ENCODE peak calls at places on chromosome 18, in six cellular contexts. D, T, P, H, J and E are unnamed samples.

GRCh38 chr18:78659748-78660147 is 319.9 kb upstream of the SALL3 start:
- DNase-seq in D (peak; percentile 86), J (no peak), H (no peak), P (peak; percentile 22), T (no peak), E (no peak)

GRCh38 chr18:79943608-79944125 is 7.8 kb downstream of the SLC66A2 start:
- DNase-seq in D (no peak), J (no peak), P (peak; percentile 17), H (no peak), T (no peak), E (no peak)

GRCh38 chr18:55328301-55328700 is 259.7 kb downstream of the TCF4 start:
- DNase-seq in P (no peak), D (no peak), T (no peak), H (no peak), J (peak; percentile 96), E (no peak)

GRCh38 chr18:77765468-77765867 is 515.8 kb downstream of the GALR1 start:
- DNase-seq in J (no peak), H (no peak), P (peak; percentile 20), D (peak; percentile 85), T (no peak), E (no peak)

GRCh38 chr18:52953435-52953834 is 613.4 kb downstream of the DCC start:
- DNase-seq in J (no peak), H (no peak), D (no peak), P (no peak), T (no peak), E (no peak)

GRCh38 chr18:30675905-30676620 is 366.5 kb downstream of the DSC3 start:
- DNase-seq in P (no peak), J (no peak), H (no peak), T (no peak), D (no peak), E (no peak)

GRCh38 chr18:79949571-79950439 is 1.6 kb downstream of the SLC66A2 start:
- DNase-seq in D (peak; percentile 7), H (no peak), T (no peak), J (peak; percentile 26), P (peak; percentile 52), E (no peak)

GRCh38 chr18:26656944-26657536 is 108.7 kb upstream of the KCTD1 start:
- DNase-seq in P (peak; percentile 74), T (no peak), H (peak; percentile 71), J (peak; percentile 53), D (peak; percentile 86), E (peak; percentile 68)

GRCh38 chr18:25253779-25254178 is 98.2 kb downstream of the ZNF521 start:
- DNase-seq in J (no peak), D (no peak), P (no peak), T (no peak), H (no peak), E (no peak)

GRCh38 chr18:59707306-59707705 is 10.1 kb upstream of the CCBE1 start:
- DNase-seq in P (no peak), H (no peak), D (peak; percentile 61), J (no peak), T (no peak), E (no peak)

GRCh38 chr18:58922995-58923394 is 58.3 kb downstream of the ZNF532 start:
- DNase-seq in P (no peak), T (no peak), J (no peak), H (no peak), D (no peak), E (no peak)

GRCh38 chr18:8808001-8808400 is 102.6 kb downstream of the MTCL1 start:
- DNase-seq in T (no peak), P (no peak), H (no peak), J (no peak), D (no peak), E (no peak)

GRCh38 chr18:13425357-13426095 is 207.0 kb downstream of the LDLRAD4 start:
- DNase-seq in T (no peak), H (no peak), D (no peak), J (no peak), P (no peak), E (no peak)

GRCh38 chr18:78679861-78680260 is 299.8 kb upstream of the SALL3 start:
- DNase-seq in P (no peak), T (no peak), J (no peak), H (no peak), D (no peak), E (no peak)

GRCh38 chr18:60543646-60544045 is 171.1 kb upstream of the MC4R start:
- DNase-seq in J (no peak), T (no peak), D (no peak), P (no peak), H (no peak), E (no peak)

GRCh38 chr18:79571221-79572092 is 108.1 kb upstream of the CTDP1 start:
- DNase-seq in T (no peak), J (no peak), D (peak; percentile 43), H (no peak), P (no peak), E (no peak)

GRCh38 chr18:61402761-61403160 is 69.5 kb downstream of the CDH20 start:
- DNase-seq in T (no peak), H (no peak), D (no peak), J (no peak), P (no peak), E (no peak)

GRCh38 chr18:35241523-35241804 is 630 bp downstream of the ZNF397 start:
- DNase-seq in T (no peak), H (no peak), J (no peak), P (no peak), D (no peak), E (no peak)

GRCh38 chr18:36412778-36413177 is 115.3 kb downstream of the FHOD3 start:
- DNase-seq in T (no peak), H (no peak), J (no peak), P (peak; percentile 29), D (peak; percentile 77), E (no peak)

GRCh38 chr18:50853863-50854271 is 25.1 kb upstream of the ME2 start:
- DNase-seq in J (peak; percentile 18), T (no peak), H (no peak), P (peak; percentile 60), D (no peak), E (peak; percentile 64)

GRCh38 chr18:12422936-12423335 is 15.2 kb downstream of the PRELID3A start:
- DNase-seq in P (no peak), H (no peak), T (no peak), J (no peak), D (peak; percentile 73), E (no peak)

GRCh38 chr18:75198046-75198445 is 10.9 kb downstream of the PTGR3 start:
- DNase-seq in H (no peak), T (no peak), J (no peak), P (no peak), D (no peak), E (no peak)

GRCh38 chr18:57561728-57562423 is 24.6 kb downstream of the FECH start:
- DNase-seq in H (no peak), T (no peak), P (peak; percentile 57), D (peak; percentile 65), J (peak; percentile 49), E (no peak)

DNA sequence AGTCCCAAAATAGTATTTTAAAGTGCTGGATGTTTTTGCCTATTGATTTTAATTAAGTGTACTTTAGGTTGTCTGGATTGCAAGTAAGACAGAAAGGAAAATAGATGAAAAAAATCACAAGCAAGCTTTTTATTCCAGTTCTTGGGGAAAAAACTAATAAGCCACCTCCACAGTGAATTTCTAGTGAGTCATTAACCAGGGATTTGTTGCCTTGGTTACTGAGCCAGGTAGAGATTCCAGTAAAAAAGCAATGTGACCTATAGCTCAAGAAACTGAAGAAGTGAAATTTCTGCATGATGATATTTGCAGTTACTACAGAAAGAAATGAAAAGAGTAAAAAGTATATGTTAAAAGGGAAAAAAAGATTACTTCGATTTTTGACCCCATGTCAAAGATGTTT is 160.6 kb downstream of the METTL4 start:
- DNase-seq in D (no peak), J (no peak), P (no peak), H (no peak), T (no peak), E (no peak)
- H3K4me3 ChIP-seq in D (no peak overlapping the region), J (no peak overlapping the region), P (no peak overlapping the region), H (no peak overlapping the region), T (no peak overlapping the region), E (no peak overlapping the region)

GRCh38 chr18:5158171-5158570 is 38.9 kb downstream of the AKAIN1 start:
- DNase-seq in D (no peak), J (no peak), H (no peak), P (no peak), T (no peak), E (no peak)

GRCh38 chr18:5159080-5159479 is 38.0 kb downstream of the AKAIN1 start:
- DNase-seq in J (no peak), P (no peak), D (no peak), T (no peak), H (no peak), E (no peak)

GRCh38 chr18:5155180-5155906 is 41.7 kb downstream of the AKAIN1 start:
- DNase-seq in J (no peak), T (no peak), H (no peak), D (no peak), P (no peak), E (no peak)

GRCh38 chr18:5158587-5158986 is 38.5 kb downstream of the AKAIN1 start:
- DNase-seq in P (no peak), D (no peak), H (no peak), T (no peak), J (no peak), E (no peak)

GRCh38 chr18:5155907-5156287 is 41.2 kb downstream of the AKAIN1 start:
- DNase-seq in T (no peak), J (no peak), D (no peak), P (no peak), H (no peak), E (no peak)
- H3K4me1 ChIP-seq in T (peaks cover 37% of the 10 kb centered on the region), J (no peaks in the 10 kb centered on the region), D (no peaks in the 10 kb centered on the region), P (no peaks in the 10 kb centered on the region), H (no peaks in the 10 kb centered on the region), E (no peaks in the 10 kb centered on the region)

GRCh38 chr18:11274144-11274762 is 124.9 kb upstream of the PIEZO2 start:
- DNase-seq in H (no peak), P (no peak), T (no peak), D (no peak), J (no peak), E (no peak)

GRCh38 chr18:11272516-11272915 is 123.1 kb upstream of the PIEZO2 start:
- DNase-seq in T (no peak), D (no peak), J (no peak), P (no peak), H (no peak), E (no peak)

GRCh38 chr18:11268691-11269686 is 119.6 kb upstream of the PIEZO2 start:
- DNase-seq in T (no peak), H (no peak), P (no peak), D (no peak), J (no peak), E (no peak)
- H3K4me3 ChIP-seq in T (no peak overlapping the region), H (no peak overlapping the region), P (no peak overlapping the region), D (no peak overlapping the region), J (no peak overlapping the region), E (no peak overlapping the region)

GRCh38 chr18:63157293-63158011 is 162.1 kb downstream of the BCL2 start:
- DNase-seq in P (peak; percentile 55), T (no peak), H (no peak), J (no peak), D (no peak), E (no peak)

GRCh38 chr18:63158012-63158631 is 161.4 kb downstream of the BCL2 start:
- DNase-seq in T (no peak), H (no peak), D (no peak), P (no peak), J (no peak), E (no peak)

GRCh38 chr18:63154350-63155152 is 165.0 kb downstream of the BCL2 start:
- DNase-seq in H (no peak), P (no peak), D (no peak), J (no peak), T (no peak), E (no peak)

GRCh38 chr18:63155169-63155852 is 164.3 kb downstream of the BCL2 start:
- DNase-seq in H (no peak), J (peak; percentile 57), D (peak; percentile 98), T (peak; percentile 66), P (peak; percentile 95), E (no peak)

GRCh38 chr18:63155910-63156773 is 163.4 kb downstream of the BCL2 start:
- DNase-seq in H (no peak), P (peak; percentile 38), D (no peak), T (no peak), J (no peak), E (no peak)
- H3K4me1 ChIP-seq in H (peaks cover 26% of the 10 kb centered on the region), P (peaks cover 30% of the 10 kb centered on the region), D (no peaks in the 10 kb centered on the region), T (peaks cover 98% of the 10 kb centered on the region), J (no peaks in the 10 kb centered on the region), E (no peaks in the 10 kb centered on the region)